ENCODE peak calls at places on chromosome 22, in ten cellular contexts. Y, N, J, P, A, H, I, M, S and G are unnamed samples.

GRCh38 chr22:31954535-31955326 is 10.4 kb downstream of the YWHAH start:
- ATAC-seq in A (no peak), H (no peak), Y (peak), N (peak), I (peak), J (peak), P (no peak), M (no peak), S (peak), G (peak)

GRCh38 chr22:36340621-36341020 is 47.1 kb downstream of the MYH9 start:
- ATAC-seq in P (peak), A (no peak), I (no peak), Y (no peak), S (no peak), J (no peak), H (no peak), N (no peak), M (no peak), G (no peak)

GRCh38 chr22:42945027-42945426 is 69.9 kb downstream of the PACSIN2 start:
- ATAC-seq in N (no peak), Y (no peak), J (no peak), S (no peak), H (no peak), I (no peak), P (no peak), M (no peak), A (no peak), G (no peak)

GRCh38 chr22:29748248-29748893 is 18.4 kb downstream of the ZMAT5 start:
- ATAC-seq in Y (no peak), N (no peak), H (no peak), S (no peak), P (no peak), A (no peak), I (no peak), M (no peak), J (no peak), G (peak)

GRCh38 chr22:46985507-46985882 is 223.0 kb downstream of the TBC1D22A start:
- ATAC-seq in J (no peak), N (no peak), M (peak), A (peak), H (no peak), P (no peak), S (no peak), I (no peak), Y (no peak), G (no peak)

GRCh38 chr22:39750759-39751158 is 142.8 kb downstream of the ENTHD1 start:
- ATAC-seq in J (no peak), S (no peak), N (no peak), H (no peak), I (no peak), Y (no peak), M (no peak), P (no peak), A (no peak), G (no peak)

GRCh38 chr22:39279170-39279850 is 34.5 kb upstream of the PDGFB start:
- ATAC-seq in N (no peak), Y (no peak), J (no peak), A (no peak), S (no peak), H (no peak), P (no peak), I (no peak), M (no peak), G (no peak)

GRCh38 chr22:43823911-43824665 is 12.0 kb upstream of the EFCAB6 start:
- ATAC-seq in N (no peak), H (no peak), P (no peak), I (no peak), M (peak), A (peak), S (no peak), Y (no peak), J (no peak), G (no peak)

GRCh38 chr22:31504282-31504681 is 7.9 kb downstream of the SFI1 start:
- ATAC-seq in M (no peak), A (no peak), J (no peak), N (no peak), Y (no peak), P (no peak), I (no peak), S (no peak), H (no peak), G (no peak)

GRCh38 chr22:22327723-22328122 is 83.1 kb downstream of the VPREB1 start:
- ATAC-seq in P (no peak), I (no peak), A (no peak), Y (no peak), J (no peak), S (no peak), M (no peak), N (no peak), H (peak), G (no peak)

GRCh38 chr22:27144345-27144744 is 487.0 kb downstream of the MIAT start:
- ATAC-seq in P (no peak), Y (no peak), A (no peak), J (no peak), I (no peak), N (no peak), S (no peak), H (no peak), M (no peak), G (no peak)

GRCh38 chr22:46281866-46282678 is 14.3 kb downstream of the TTC38 start:
- ATAC-seq in P (no peak), A (no peak), I (no peak), N (no peak), Y (no peak), M (no peak), H (no peak), S (no peak), J (no peak), G (no peak)